ENCODE peak calls at places on chromosomes 16 and 17, in five cellular contexts. W is heart right ventricle, Q is fibroblast of lung, G is AG10803, S is stomach. L is an unnamed sample.
A peak's percentile ranks its signal among the peaks of the same experiment; 100 is the strongest.

GRCh38 chr16:66968847-66969246 is 7.8 kb downstream of the CES3 start:
- DNase-seq in Q (no peak), W (no peak), G (no peak), S (no peak), L (no peak)

GRCh38 chr16:69107311-69107962 is 2.0 kb downstream of the HAS3 start:
- DNase-seq in Q (peak; percentile 15), S (peak; percentile 50), G (peak; percentile 15), W (peak; percentile 51), L (no peak)

GRCh38 chr16:10242076-10242475 is 59.8 kb upstream of the GRIN2A start:
- DNase-seq in W (no peak), Q (no peak), S (no peak), G (no peak), L (no peak)

GRCh38 chr17:75241502-75241901 is 19.9 kb downstream of the GGA3 start:
- DNase-seq in Q (no peak), S (no peak), G (no peak), W (no peak), L (no peak)

GRCh38 chr17:62178579-62178978 is 113.5 kb upstream of the MED13 start:
- DNase-seq in S (no peak), W (no peak), Q (peak; percentile 22), G (peak; percentile 8), L (no peak)

GRCh38 chr16:23967018-23967417 is 131.2 kb downstream of the PRKCB start:
- DNase-seq in W (no peak), Q (no peak), G (no peak), S (no peak), L (no peak)

GRCh38 chr16:74607967-74608356 is 1.0 kb upstream of the GLG1 start:
- DNase-seq in S (no peak), Q (peak; percentile 41), G (peak; percentile 21), W (no peak), L (no peak)

GRCh38 chr16:49470550-49470949 is 96.9 kb downstream of the C16orf78 start:
- DNase-seq in G (no peak), S (peak; percentile 9), Q (no peak), W (no peak), L (no peak)

GRCh38 chr17:49157784-49158183 is 25.2 kb downstream of the B4GALNT2 start:
- DNase-seq in Q (no peak), S (no peak), G (no peak), W (no peak), L (no peak)

GRCh38 chr17:1058423-1059130 is 61.6 kb downstream of the TIMM22 start:
- DNase-seq in W (peak; percentile 80), Q (peak; percentile 32), S (peak; percentile 71), G (peak; percentile 24), L (peak; percentile 94)

GRCh38 chr17:59464246-59464645 is 101.2 kb upstream of the DHX40 start:
- DNase-seq in W (no peak), S (no peak), Q (no peak), G (no peak), L (no peak)

GRCh38 chr17:35568561-35568960 is 7.9 kb upstream of the SLFN14 start:
- DNase-seq in G (peak; percentile 40), W (no peak), S (no peak), Q (peak; percentile 40), L (no peak)

GRCh38 chr17:73466704-73467433 is 155.1 kb upstream of the CDC42EP4 start:
- DNase-seq in G (no peak), W (no peak), Q (no peak), S (no peak), L (no peak)

GRCh38 chr17:77555741-77556291 is 402.7 kb upstream of the TNRC6C start:
- DNase-seq in W (peak; percentile 45), S (no peak), Q (peak; percentile 22), G (no peak), L (no peak)

GRCh38 chr16:73166972-73167550 is 119.1 kb upstream of the ZFHX3 start:
- DNase-seq in G (peak; percentile 44), S (no peak), W (no peak), Q (peak; percentile 52), L (no peak)

GRCh38 chr16:80197790-80198201 is 343.0 kb upstream of the DYNLRB2 start:
- DNase-seq in G (peak; percentile 91), Q (peak; percentile 81), W (no peak), S (no peak), L (no peak)

GRCh38 chr17:9645858-9646555 is 690 bp downstream of the USP43 start:
- DNase-seq in S (peak; percentile 79), W (peak; percentile 28), Q (no peak), G (no peak), L (peak; percentile 89)

GRCh38 chr16:4391635-4392381 is 20.2 kb downstream of the VASN start:
- DNase-seq in Q (no peak), S (no peak), G (no peak), W (no peak), L (no peak)

GRCh38 chr17:50239913-50240312 is 34.4 kb upstream of the TMEM92 start:
- DNase-seq in W (no peak), G (peak; percentile 59), S (no peak), Q (no peak), L (no peak)

GRCh38 chr16:53211253-53211652 is 156.5 kb downstream of the CHD9 start:
- DNase-seq in G (no peak), W (no peak), S (no peak), Q (no peak), L (no peak)

GRCh38 chr16:84374160-84374489 is 5.8 kb downstream of the ATP2C2 start:
- DNase-seq in Q (no peak), W (no peak), S (no peak), G (no peak), L (no peak)

GRCh38 chr17:45980855-45981254 is 18.2 kb upstream of the STH start:
- DNase-seq in W (no peak), G (no peak), Q (no peak), S (no peak), L (peak; percentile 58)

GRCh38 chr16:67562918-67563707 is 787 bp downstream of the CTCF start:
- DNase-seq in Q (peak; percentile 38), G (peak; percentile 54), S (peak; percentile 65), W (peak; percentile 73), L (peak; percentile 91)

GRCh38 chr17:18181358-18181757 is 2.3 kb upstream of the ALKBH5 start:
- DNase-seq in S (no peak), W (no peak), G (no peak), Q (no peak), L (no peak)

GRCh38 chr17:83056583-83057396 is 22.6 kb upstream of the METRNL start:
- DNase-seq in W (no peak), S (peak; percentile 21), G (peak; percentile 34), Q (no peak), L (no peak)

GRCh38 chr17:66737524-66737923 is 97.4 kb upstream of the CACNG5 start:
- DNase-seq in S (no peak), W (peak; percentile 40), Q (peak; percentile 45), G (peak; percentile 73), L (peak; percentile 46)
- TF ChIP-seq CTCF in S (no peak), W (no peak), Q (peak; percentile 9), G (peak; percentile 29), L (peak; percentile 9)

GRCh38 chr16:89357055-89357454 is 133.3 kb downstream of the ANKRD11 start:
- DNase-seq in S (no peak), W (no peak), G (no peak), Q (no peak), L (no peak)
- TF ChIP-seq CTCF in S (no peak), W (no peak), G (no peak), Q (no peak), L (no peak)

GRCh38 chr16:85557083-85557975 is 55.8 kb upstream of the GSE1 start:
- DNase-seq in G (no peak), W (no peak), Q (no peak), S (no peak), L (peak; percentile 86)
- TF ChIP-seq CTCF in G (peak; percentile 31), W (no peak), Q (peak; percentile 15), S (peak; percentile 10), L (no peak)

GRCh38 chr17:27457731-27458523 is 1.7 kb downstream of the KSR1 start:
- DNase-seq in Q (peak; percentile 62), W (no peak), G (peak; percentile 50), S (no peak), L (no peak)
- TF ChIP-seq CTCF in Q (no peak), W (no peak), G (no peak), S (no peak), L (no peak)

GRCh38 chr16:65783709-65784474 is 582.6 kb upstream of the CDH5 start:
- DNase-seq in W (no peak), S (no peak), G (no peak), Q (no peak), L (no peak)
- TF ChIP-seq CTCF in W (no peak), S (no peak), G (no peak), Q (no peak), L (no peak)

GRCh38 chr17:57737450-57737849 is 7.6 kb downstream of the CCDC182 start:
- DNase-seq in Q (no peak), G (no peak), W (no peak), S (no peak), L (no peak)

GRCh38 chr17:57733085-57733484 is 12.0 kb downstream of the CCDC182 start:
- DNase-seq in Q (no peak), S (no peak), W (no peak), G (no peak), L (no peak)

GRCh38 chr17:57735230-57735629 is 9.9 kb downstream of the CCDC182 start:
- DNase-seq in W (no peak), G (no peak), S (no peak), Q (no peak), L (no peak)

GRCh38 chr17:57732062-57732461 is 13.0 kb downstream of the CCDC182 start:
- DNase-seq in G (no peak), Q (no peak), S (no peak), W (no peak), L (no peak)

DNA sequence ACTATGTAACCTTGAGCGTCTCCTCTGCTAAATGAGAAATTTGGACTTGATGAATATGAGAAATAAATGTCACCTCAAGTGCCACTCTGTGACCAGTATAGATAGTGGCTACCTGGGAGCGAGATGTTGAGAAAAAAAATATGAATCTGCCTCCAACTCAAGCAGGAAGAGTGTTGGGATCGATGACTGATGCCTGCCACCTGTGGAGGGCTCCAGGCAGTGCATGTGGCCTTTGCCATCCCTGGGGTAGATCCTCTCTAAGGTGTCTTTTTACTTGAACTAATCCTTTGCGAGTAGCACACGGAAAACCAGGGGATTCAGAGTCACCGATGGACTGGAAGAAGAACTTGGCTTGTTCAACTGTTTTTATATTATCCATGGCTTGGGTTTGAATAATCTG is 9.4 kb downstream of the CCDC182 start:
- DNase-seq in G (no peak), W (no peak), Q (no peak), S (no peak), L (no peak)
- TF ChIP-seq CTCF in G (peak; percentile 24), W (peak; percentile 14), Q (no peak), S (no peak), L (no peak)

L was measured in left lung.